ENCODE peak calls at places on chromosomes 13 and 19, in ten cellular contexts. P is IMR-90; G is fibroblast of the aortic adventitia; B is fibroblast of mammary gland; C is right lobe of liver; S is HL-60; Z is suprapubic skin; F is uterus; J is effector memory CD4-positive, alpha-beta T cell; U is GM12865. X is an unnamed sample.

GRCh38 chr13:93805736-93806135 is 579.1 kb downstream of the GPC6 start:
- DNase-seq in P (no peak), G (no peak), B (no peak), C (no peak), S (no peak), Z (no peak), F (no peak), J (no peak), U (no peak), X (no peak)

GRCh38 chr13:103663996-103664395 is 597.8 kb upstream of the SLC10A2 start:
- DNase-seq in P (no peak), G (no peak), B (no peak), C (peak; percentile 73), S (no peak), Z (no peak), F (no peak), J (no peak), U (no peak), X (no peak)

GRCh38 chr13:36549771-36550170 is 117.5 kb downstream of the CCNA1 start:
- DNase-seq in P (no peak), G (peak; percentile 2), B (peak; percentile 6), C (no peak), S (no peak), Z (no peak), F (no peak), J (no peak), U (no peak), X (no peak)

GRCh38 chr19:55152017-55152416 is 3.0 kb upstream of the TNNT1 start:
- DNase-seq in P (no peak), G (no peak), B (no peak), C (no peak), S (no peak), Z (no peak), F (no peak), J (no peak), U (no peak), X (no peak)

GRCh38 chr19:10093295-10094186 is 7.4 kb downstream of the SHFL start:
- DNase-seq in P (no peak), G (no peak), B (peak; percentile 24), C (no peak), S (no peak), Z (no peak), F (no peak), J (no peak), U (no peak), X (no peak)

GRCh38 chr13:31119526-31119925 is 42.2 kb downstream of the HSPH1 start:
- DNase-seq in P (no peak), G (no peak), B (no peak), C (no peak), S (no peak), Z (no peak), F (no peak), J (no peak), U (no peak), X (no peak)

GRCh38 chr13:101082441-101082840 is 333.9 kb downstream of the NALCN start:
- DNase-seq in P (no peak), G (no peak), B (no peak), C (no peak), S (no peak), Z (no peak), F (no peak), J (no peak), U (no peak), X (no peak)

GRCh38 chr13:110944121-110944967 is 29.5 kb upstream of the ANKRD10 start:
- DNase-seq in P (peak; percentile 69), G (peak; percentile 69), B (peak; percentile 71), C (no peak), S (peak; percentile 57), Z (no peak), F (no peak), J (no peak), U (peak; percentile 74), X (no peak)

GRCh38 chr19:12788025-12788681 is 3.1 kb upstream of the JUNB start:
- DNase-seq in P (no peak), G (peak; percentile 52), B (no peak), C (peak; percentile 84), S (no peak), Z (no peak), F (no peak), J (no peak), U (no peak), X (no peak)
- H3K4me3 ChIP-seq in P (no peak overlapping the region), G (no peak overlapping the region), B (no peak overlapping the region), C (peak overlapping the region; percentile 90), S (no peak overlapping the region), Z (peak overlapping the region; percentile 88), F (peak overlapping the region; percentile 84), J (no peak overlapping the region), U (peak overlapping the region; percentile 84), X (no peak overlapping the region)

GRCh38 chr13:98484289-98485219 is 92.4 kb downstream of the STK24 start:
- DNase-seq in P (peak; percentile 95), G (peak; percentile 90), B (peak; percentile 97), C (peak; percentile 74), S (peak; percentile 92), Z (peak; percentile 90), F (peak; percentile 77), J (peak; percentile 82), U (peak; percentile 84), X (no peak)

GRCh38 chr13:98485561-98485960 is 91.3 kb downstream of the STK24 start:
- DNase-seq in P (no peak), G (no peak), B (no peak), C (no peak), S (no peak), Z (no peak), F (no peak), J (no peak), U (no peak), X (no peak)

GRCh38 chr13:98482476-98483444 is 94.1 kb downstream of the STK24 start:
- DNase-seq in P (peak; percentile 74), G (no peak), B (peak; percentile 79), C (peak; percentile 93), S (peak; percentile 32), Z (no peak), F (no peak), J (no peak), U (peak; percentile 65), X (no peak)

GRCh38 chr13:98481511-98481951 is 95.4 kb downstream of the STK24 start:
- DNase-seq in P (peak; percentile 30), G (no peak), B (no peak), C (no peak), S (no peak), Z (no peak), F (no peak), J (no peak), U (no peak), X (no peak)

DNA sequence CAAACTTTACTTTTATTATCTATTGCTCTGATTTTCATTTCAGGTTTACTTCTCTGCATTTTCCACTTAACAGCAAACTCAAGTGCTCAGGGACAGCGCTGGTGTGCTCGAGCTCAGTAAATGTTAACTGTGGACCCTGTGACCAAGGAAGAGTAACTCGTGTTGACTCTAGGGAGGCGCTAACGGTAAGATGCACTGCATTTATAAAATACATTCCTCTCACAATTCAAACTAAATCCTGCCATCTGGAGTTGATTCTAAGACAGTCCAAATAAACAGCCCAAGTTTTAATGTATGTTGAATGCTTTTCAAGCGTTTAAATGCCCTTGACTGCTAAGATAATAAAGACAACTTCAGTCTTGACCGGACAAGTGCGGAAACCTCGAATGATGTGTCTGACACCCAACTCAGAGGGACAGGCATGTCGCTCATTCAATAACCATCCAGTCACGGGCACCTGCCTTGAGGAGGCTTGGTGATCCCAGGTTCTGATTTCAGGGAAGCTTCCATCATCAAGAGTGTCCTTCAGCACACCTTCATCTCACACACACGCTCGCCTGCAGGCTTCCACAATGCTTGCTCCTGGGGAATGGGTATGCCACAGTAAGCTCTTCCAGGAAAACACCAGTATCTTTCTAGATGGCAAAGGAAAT is 93.1 kb downstream of the STK24 start:
- DNase-seq in P (peak; percentile 50), G (no peak), B (peak; percentile 32), C (no peak), S (no peak), Z (no peak), F (no peak), J (no peak), U (no peak), X (no peak)
- H3K4me3 ChIP-seq in P (no peak overlapping the region), G (no peak overlapping the region), B (no peak overlapping the region), C (no peak overlapping the region), S (no peak overlapping the region), Z (peak overlapping the region; percentile 2), F (no peak overlapping the region), J (no peak overlapping the region), U (no peak overlapping the region), X (no peak overlapping the region)

DNA sequence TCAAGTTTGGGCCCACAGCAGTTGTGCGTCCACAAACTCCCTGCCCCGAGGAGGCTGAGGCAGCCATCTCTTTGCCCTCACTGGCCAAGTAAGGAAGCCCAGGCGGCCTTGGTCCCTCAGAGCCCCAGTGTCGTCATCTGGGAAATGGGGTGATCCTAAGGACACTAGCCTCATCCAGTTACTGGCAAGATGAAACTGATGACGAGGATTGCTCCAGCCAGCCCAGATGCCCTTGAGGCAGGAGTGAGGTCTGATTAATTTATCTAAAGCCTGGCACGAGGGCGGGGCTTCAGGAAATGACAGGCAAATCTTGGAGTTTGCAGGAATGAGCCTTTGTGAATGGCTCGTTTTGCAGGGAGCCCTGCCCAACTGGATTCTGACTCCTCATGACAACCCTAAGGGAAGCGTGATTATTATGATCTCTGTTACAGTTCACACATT is 5.6 kb downstream of the LIPE start:
- DNase-seq in P (no peak), G (peak; percentile 10), B (no peak), C (no peak), S (no peak), Z (no peak), F (peak; percentile 60), J (no peak), U (no peak), X (no peak)
- H3K4me3 ChIP-seq in P (no peak overlapping the region), G (no peak overlapping the region), B (no peak overlapping the region), C (no peak overlapping the region), S (no peak overlapping the region), Z (no peak overlapping the region), F (no peak overlapping the region), J (no peak overlapping the region), U (no peak overlapping the region), X (no peak overlapping the region)

GRCh38 chr19:754530-754929 is 3.6 kb downstream of the MISP start:
- DNase-seq in P (no peak), G (no peak), B (no peak), C (no peak), S (no peak), Z (no peak), F (no peak), J (no peak), U (no peak), X (no peak)

GRCh38 chr19:757811-758668 is 7.1 kb downstream of the MISP start:
- DNase-seq in P (no peak), G (no peak), B (no peak), C (no peak), S (no peak), Z (no peak), F (no peak), J (no peak), U (no peak), X (no peak)

GRCh38 chr19:755063-755462 is 4.2 kb downstream of the MISP start:
- DNase-seq in P (no peak), G (no peak), B (no peak), C (no peak), S (no peak), Z (no peak), F (no peak), J (no peak), U (no peak), X (no peak)

GRCh38 chr19:756821-757688 is 6.1 kb downstream of the MISP start:
- DNase-seq in P (no peak), G (no peak), B (no peak), C (no peak), S (no peak), Z (no peak), F (no peak), J (no peak), U (no peak), X (no peak)

DNA sequence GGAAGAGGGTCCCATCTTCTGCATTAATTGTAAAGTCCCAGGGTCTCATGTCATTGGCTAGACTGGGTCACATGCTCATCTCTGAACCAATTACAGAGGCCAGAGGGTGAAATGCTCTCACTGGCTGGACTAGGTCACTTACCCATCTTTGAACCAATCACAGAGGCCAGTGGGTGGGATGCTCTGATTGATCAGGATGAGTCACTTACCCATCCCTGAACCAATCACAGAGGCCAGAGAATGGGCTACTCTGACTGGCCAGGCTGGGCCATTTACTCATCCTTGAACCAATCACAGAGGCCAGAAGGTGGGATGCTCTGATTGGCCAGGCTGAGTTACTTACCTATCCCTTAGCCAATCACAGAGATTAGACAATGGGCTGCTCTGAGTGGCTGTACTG is 5.3 kb downstream of the MISP start:
- DNase-seq in P (peak; percentile 49), G (no peak), B (peak; percentile 78), C (no peak), S (no peak), Z (no peak), F (no peak), J (no peak), U (peak; percentile 54), X (no peak)
- H3K4me3 ChIP-seq in P (no peak overlapping the region), G (no peak overlapping the region), B (no peak overlapping the region), C (no peak overlapping the region), S (no peak overlapping the region), Z (no peak overlapping the region), F (no peak overlapping the region), J (no peak overlapping the region), U (no peak overlapping the region), X (no peak overlapping the region)

X was measured in naive thymus-derived CD4-positive, alpha-beta T cell.